ENCODE peak calls at places on chromosome 1, in seven cellular contexts. C is stimulated activated CD4-positive, alpha-beta T cell treated with anti-CD3 and anti-CD28 coated beads, Interleukin-15, amount 100 ng/mL, for 1 hour; V is activated naive CD8-positive, alpha-beta T cell treated with anti-CD3 and anti-CD28 coated beads, Interleukin-2, amount 50 U/mL, for 24 hours; E is stimulated activated CD8-positive, alpha-beta memory T cell treated with anti-CD3 and anti-CD28 coated beads, Interleukin-7, amount 100 ng/mL, for 1 hour; K is HCEC 1CT; W is ACHN; A is EH. G is an unnamed sample.

GRCh38 chr1:223759273-223759672 is 46.9 kb downstream of the CAPN2 start:
- DNase-seq in A (no peak), V (no peak), C (no peak), W (no peak), E (no peak), K (no peak), G (no peak)

GRCh38 chr1:159250817-159251216 is 46.1 kb downstream of the ACKR1 start:
- DNase-seq in E (no peak), V (no peak), K (no peak), A (peak), W (peak), C (no peak), G (no peak)

GRCh38 chr1:211580303-211580687 is 1.3 kb upstream of the SLC30A1 start:
- DNase-seq in W (no peak), A (no peak), C (no peak), V (no peak), K (no peak), E (no peak), G (no peak)

GRCh38 chr1:44367932-44368331 is 12.9 kb upstream of the ERI3 start:
- DNase-seq in V (no peak), W (no peak), E (no peak), C (no peak), K (no peak), A (no peak), G (no peak)

GRCh38 chr1:20717452-20718342 is at the start of gene KIF17:
- DNase-seq in W (peak), A (peak), C (peak), V (peak), E (no peak), K (peak), G (peak)

GRCh38 chr1:77282187-77282865 is 507 bp downstream of the AK5 start:
- DNase-seq in E (no peak), A (peak), K (peak), V (peak), W (peak), C (peak), G (peak)

GRCh38 chr1:3540876-3541275 is 70.4 kb downstream of the MEGF6 start:
- DNase-seq in W (no peak), C (no peak), K (no peak), V (no peak), E (no peak), A (no peak), G (no peak)

GRCh38 chr1:247812637-247813036 is 11.3 kb downstream of the OR14A16 start:
- DNase-seq in K (no peak), W (no peak), V (no peak), A (no peak), C (no peak), E (no peak), G (no peak)

GRCh38 chr1:108686609-108687313 is 5.3 kb upstream of the PRPF38B start:
- DNase-seq in C (no peak), A (peak), K (peak), V (no peak), W (no peak), E (no peak), G (no peak)

GRCh38 chr1:84913025-84913892 is 20.3 kb upstream of the LPAR3 start:
- DNase-seq in A (no peak), C (no peak), K (no peak), V (no peak), E (no peak), W (peak), G (no peak)

GRCh38 chr1:162133566-162133965 is 64.1 kb downstream of the NOS1AP start:
- DNase-seq in V (no peak), K (no peak), C (no peak), W (no peak), A (peak), E (no peak), G (no peak)

GRCh38 chr1:53553734-53554509 is 94.7 kb downstream of the DMRTB1 start:
- DNase-seq in K (no peak), V (no peak), C (no peak), A (peak), E (no peak), W (no peak), G (peak)

GRCh38 chr1:89873250-89873649 is 52.4 kb downstream of the LRRC8D start:
- DNase-seq in W (no peak), E (no peak), A (no peak), C (no peak), K (peak), V (no peak), G (no peak)

GRCh38 chr1:54888080-54888733 is 1.2 kb upstream of the DHCR24 start:
- DNase-seq in E (no peak), C (no peak), K (no peak), V (no peak), W (no peak), A (no peak), G (no peak)

GRCh38 chr1:67677925-67678324 is 7.1 kb upstream of the GADD45A start:
- DNase-seq in A (no peak), W (no peak), K (no peak), E (no peak), V (no peak), C (no peak), G (no peak)

GRCh38 chr1:239233626-239234025 is 152.7 kb upstream of the CHRM3 start:
- DNase-seq in W (no peak), C (no peak), E (no peak), A (no peak), K (no peak), V (no peak), G (no peak)

GRCh38 chr1:97668945-97669344 is 251.9 kb downstream of the DPYD start:
- DNase-seq in K (peak), A (peak), E (no peak), C (no peak), V (no peak), W (peak), G (no peak)

GRCh38 chr1:184664042-184664659 is 90.5 kb downstream of the EDEM3 start:
- DNase-seq in V (peak), A (peak), E (no peak), C (no peak), K (peak), W (peak), G (no peak)

GRCh38 chr1:62978056-62978455 is 194.1 kb downstream of the ATG4C start:
- DNase-seq in K (no peak), V (no peak), A (no peak), E (no peak), C (no peak), W (no peak), G (no peak)

GRCh38 chr1:172246521-172247390 is 173.7 kb upstream of the C1orf105 start:
- DNase-seq in W (no peak), K (no peak), A (peak), E (no peak), C (no peak), V (no peak), G (no peak)

GRCh38 chr1:202200669-202201068 is 7.1 kb downstream of the LGR6 start:
- DNase-seq in E (no peak), V (no peak), W (no peak), A (no peak), K (no peak), C (no peak), G (no peak)

GRCh38 chr1:56572334-56573050 is 6.9 kb downstream of the PLPP3 start:
- DNase-seq in V (no peak), W (no peak), C (no peak), E (no peak), A (no peak), K (no peak), G (no peak)

GRCh38 chr1:180156201-180156600 is 1.5 kb downstream of the QSOX1 start:
- DNase-seq in C (no peak), E (no peak), A (no peak), V (no peak), K (no peak), W (no peak), G (no peak)

GRCh38 chr1:114468047-114468446 is 43.0 kb downstream of the TRIM33 start:
- DNase-seq in K (no peak), W (no peak), A (no peak), V (no peak), E (no peak), C (no peak), G (no peak)

GRCh38 chr1:11158720-11159321 is 30.3 kb upstream of the ANGPTL7 start:
- DNase-seq in E (no peak), C (no peak), W (no peak), K (peak), A (peak), V (no peak), G (no peak)

GRCh38 chr1:167145965-167146364 is 52.1 kb downstream of the STYXL2 start:
- DNase-seq in W (no peak), K (peak), C (no peak), A (no peak), E (no peak), V (no peak), G (no peak)

GRCh38 chr1:62712625-62713243 is 24.5 kb upstream of the DOCK7 start:
- DNase-seq in W (no peak), E (no peak), K (no peak), V (no peak), A (no peak), C (no peak), G (no peak)

GRCh38 chr1:158121604-158122254 is 59.0 kb upstream of the CD1D start:
- DNase-seq in K (peak), E (no peak), V (peak), A (peak), W (peak), C (no peak), G (no peak)

GRCh38 chr1:4090556-4090955 is 190.5 kb upstream of the C1orf174 start:
- DNase-seq in K (no peak), A (no peak), C (no peak), W (no peak), E (no peak), V (no peak), G (no peak)

GRCh38 chr1:112761714-112762480 is 46.8 kb upstream of the PPM1J start:
- DNase-seq in C (no peak), V (no peak), K (no peak), W (no peak), A (no peak), E (no peak), G (no peak)

GRCh38 chr1:90936061-90936460 is 85.8 kb downstream of the ZNF644 start:
- DNase-seq in E (no peak), K (no peak), A (peak), V (no peak), C (no peak), W (no peak), G (no peak)

GRCh38 chr1:178134061-178134460 is 40.2 kb downstream of the RASAL2 start:
- DNase-seq in C (no peak), K (peak), E (no peak), W (peak), V (no peak), A (peak), G (no peak)

GRCh38 chr1:212668477-212668876 is 31.2 kb downstream of the BATF3 start:
- DNase-seq in A (no peak), V (no peak), E (no peak), C (no peak), W (no peak), K (no peak), G (no peak)

GRCh38 chr1:54407201-54407956 is 1.2 kb upstream of the SSBP3 start:
- DNase-seq in K (peak), V (peak), C (no peak), W (peak), A (peak), E (peak), G (peak)

G was measured in activated naive CD4-positive, alpha-beta T cell treated with anti-CD3 and anti-CD28 coated beads, Interleukin-2, amount 50 U/mL, for 72 hours.